ENCODE peak calls at places on chromosomes 5 and 9, in five cellular contexts. One of them, this sample, is unnamed.

GRCh38 chr5:59766394-59766793 is 127.1 kb downstream of the PDE4D start:
- DNase-seq in sigmoid colon: peak
- DNase-seq in GM12891: no peak
- DNase-seq in stomach: peak
- DNase-seq in spleen: no peak
- DNase-seq in this sample: peak

GRCh38 chr9:95071925-95072324 is 245.6 kb downstream of the FANCC start:
- DNase-seq in sigmoid colon: no peak
- DNase-seq in GM12891: no peak
- DNase-seq in stomach: no peak
- DNase-seq in spleen: no peak
- DNase-seq in this sample: no peak

GRCh38 chr9:15512889-15513288 is 2.1 kb upstream of the PSIP1 start:
- DNase-seq in sigmoid colon: no peak
- DNase-seq in GM12891: no peak
- DNase-seq in stomach: no peak
- DNase-seq in spleen: no peak
- DNase-seq in this sample: no peak

GRCh38 chr9:126149661-126150060 is 177.0 kb upstream of the MVB12B start:
- DNase-seq in sigmoid colon: no peak
- DNase-seq in GM12891: no peak
- DNase-seq in stomach: peak
- DNase-seq in spleen: peak
- DNase-seq in this sample: no peak

GRCh38 chr5:140358738-140359310 is 1.2 kb upstream of the SLC4A9 start:
- DNase-seq in sigmoid colon: no peak
- DNase-seq in GM12891: no peak
- DNase-seq in stomach: no peak
- DNase-seq in spleen: no peak
- DNase-seq in this sample: no peak

GRCh38 chr9:105066265-105066865 is 138.4 kb upstream of the ABCA1 start:
- DNase-seq in sigmoid colon: peak
- DNase-seq in GM12891: no peak
- DNase-seq in stomach: no peak
- DNase-seq in spleen: peak
- DNase-seq in this sample: no peak

GRCh38 chr5:154478224-154478565 is at the start of gene HAND1:
- DNase-seq in sigmoid colon: peak
- DNase-seq in GM12891: no peak
- DNase-seq in stomach: peak
- DNase-seq in spleen: no peak
- DNase-seq in this sample: no peak

GRCh38 chr5:17996002-17996401 is 361.7 kb downstream of the TAF11L14 start:
- DNase-seq in sigmoid colon: no peak
- DNase-seq in GM12891: no peak
- DNase-seq in stomach: no peak
- DNase-seq in spleen: no peak
- DNase-seq in this sample: no peak

GRCh38 chr5:133285583-133286021 is 233.8 kb downstream of the HSPA4 start:
- DNase-seq in sigmoid colon: no peak
- DNase-seq in GM12891: no peak
- DNase-seq in stomach: peak
- DNase-seq in spleen: no peak
- DNase-seq in this sample: no peak

GRCh38 chr9:87891754-87892153 is 9.1 kb downstream of the SPATA31E1 start:
- DNase-seq in sigmoid colon: no peak
- DNase-seq in GM12891: no peak
- DNase-seq in stomach: no peak
- DNase-seq in spleen: no peak
- DNase-seq in this sample: no peak

GRCh38 chr5:79416499-79416898 is 97.4 kb downstream of the HOMER1 start:
- DNase-seq in sigmoid colon: peak
- DNase-seq in GM12891: peak
- DNase-seq in stomach: no peak
- DNase-seq in spleen: no peak
- DNase-seq in this sample: no peak

GRCh38 chr9:95025213-95026170 is 292.0 kb downstream of the FANCC start:
- DNase-seq in sigmoid colon: peak
- DNase-seq in GM12891: no peak
- DNase-seq in stomach: peak
- DNase-seq in spleen: no peak
- DNase-seq in this sample: no peak

GRCh38 chr5:41414598-41414997 is 95.8 kb downstream of the PLCXD3 start:
- DNase-seq in sigmoid colon: peak
- DNase-seq in GM12891: no peak
- DNase-seq in stomach: no peak
- DNase-seq in spleen: no peak
- DNase-seq in this sample: no peak

GRCh38 chr5:34519489-34520220 is 136.5 kb upstream of the RAI14 start:
- DNase-seq in sigmoid colon: no peak
- DNase-seq in GM12891: no peak
- DNase-seq in stomach: no peak
- DNase-seq in spleen: no peak
- DNase-seq in this sample: no peak

GRCh38 chr5:112634796-112635195 is 102.9 kb upstream of the APC start:
- DNase-seq in sigmoid colon: no peak
- DNase-seq in GM12891: no peak
- DNase-seq in stomach: no peak
- DNase-seq in spleen: no peak
- DNase-seq in this sample: no peak

GRCh38 chr9:125423964-125424363 is 162.3 kb downstream of the GAPVD1 start:
- DNase-seq in sigmoid colon: no peak
- DNase-seq in GM12891: no peak
- DNase-seq in stomach: no peak
- DNase-seq in spleen: no peak
- DNase-seq in this sample: no peak

GRCh38 chr5:179275381-179275878 is 69.8 kb downstream of the ADAMTS2 start:
- DNase-seq in sigmoid colon: no peak
- DNase-seq in GM12891: no peak
- DNase-seq in stomach: no peak
- DNase-seq in spleen: no peak
- DNase-seq in this sample: no peak

GRCh38 chr9:137076636-137077009 is 694 bp upstream of the UAP1L1 start:
- DNase-seq in sigmoid colon: no peak
- DNase-seq in GM12891: no peak
- DNase-seq in stomach: no peak
- DNase-seq in spleen: no peak
- DNase-seq in this sample: no peak

GRCh38 chr9:137077758-137078693 is 709 bp downstream of the UAP1L1 start:
- DNase-seq in sigmoid colon: peak
- DNase-seq in GM12891: no peak
- DNase-seq in stomach: no peak
- DNase-seq in spleen: peak
- DNase-seq in this sample: no peak

GRCh38 chr9:137075275-137075775 is 2.0 kb upstream of the UAP1L1 start:
- DNase-seq in sigmoid colon: no peak
- DNase-seq in GM12891: no peak
- DNase-seq in stomach: no peak
- DNase-seq in spleen: no peak
- DNase-seq in this sample: no peak

GRCh38 chr9:137078701-137079400 is 1.5 kb downstream of the UAP1L1 start:
- DNase-seq in sigmoid colon: peak
- DNase-seq in GM12891: no peak
- DNase-seq in stomach: no peak
- DNase-seq in spleen: no peak
- DNase-seq in this sample: no peak

DNA sequence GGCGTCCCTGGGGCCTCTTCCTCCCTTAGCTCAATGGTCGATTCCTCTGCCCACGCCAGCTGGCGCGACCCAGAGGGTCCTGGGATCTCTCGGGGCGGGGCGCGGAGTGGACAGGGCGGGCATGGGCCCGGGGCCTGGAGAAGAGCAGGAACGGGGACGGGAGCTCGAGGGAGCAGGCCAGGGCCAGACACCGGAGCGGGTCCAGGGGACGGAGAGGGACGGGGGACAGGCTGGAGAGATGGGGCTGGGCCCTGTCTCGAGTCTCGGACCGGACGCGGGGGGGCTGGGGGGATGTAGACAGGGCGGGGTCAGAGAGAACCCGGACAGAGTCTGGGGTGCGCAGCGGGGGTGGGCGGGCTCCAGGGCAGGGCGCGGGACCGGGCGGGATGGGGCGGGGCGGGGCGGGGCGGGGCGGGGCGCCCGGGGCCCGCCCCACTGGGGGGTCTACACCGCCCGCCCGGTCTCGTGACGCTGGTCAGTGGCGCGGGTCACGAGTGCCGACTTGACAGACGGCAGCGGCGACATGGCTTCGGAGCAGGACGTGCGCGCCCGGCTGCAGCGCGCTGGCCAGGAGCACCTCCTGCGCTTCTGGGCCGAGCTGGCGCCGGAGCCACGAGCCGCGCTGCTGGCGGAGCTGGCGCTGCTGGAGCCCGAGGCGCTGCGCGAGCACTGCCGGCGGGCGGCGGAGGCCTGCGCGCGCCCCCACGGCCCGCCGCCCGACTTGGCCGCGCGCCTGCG is at the start of gene UAP1L1:
- DNase-seq in sigmoid colon: peak
- DNase-seq in GM12891: peak
- DNase-seq in stomach: peak
- DNase-seq in spleen: peak
- DNase-seq in this sample: peak
- TF ChIP-seq POLR2A in sigmoid colon: no peak
- TF ChIP-seq POLR2A in GM12891: no peak
- TF ChIP-seq POLR2A in stomach: no peak
- TF ChIP-seq POLR2A in spleen: no peak
- TF ChIP-seq POLR2A in this sample: peak

DNA sequence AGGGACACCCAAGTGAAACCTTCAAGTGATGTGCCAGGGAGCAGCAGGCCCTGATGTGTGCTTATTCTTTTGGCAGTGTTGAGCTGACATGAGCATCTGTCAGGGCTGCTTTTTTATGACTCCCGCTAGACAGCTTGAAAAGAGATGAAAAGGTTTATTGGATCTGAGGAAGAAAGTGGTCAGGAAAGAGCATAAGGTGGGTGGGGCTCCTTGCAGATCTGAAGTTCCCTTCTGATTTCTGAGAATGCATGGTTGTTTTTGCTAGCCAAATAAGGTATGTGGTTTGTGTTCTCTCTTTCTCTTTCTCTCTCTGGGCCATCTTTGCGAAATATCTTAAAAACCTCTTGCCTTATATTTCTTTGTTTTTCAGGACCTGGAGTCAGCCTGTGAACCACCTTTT is 316.1 kb downstream of the DMRT2 start:
- DNase-seq in sigmoid colon: no peak
- DNase-seq in GM12891: no peak
- DNase-seq in stomach: no peak
- DNase-seq in spleen: no peak
- DNase-seq in this sample: no peak
- TF ChIP-seq POLR2AphosphoS5 in sigmoid colon: no peak
- TF ChIP-seq POLR2AphosphoS5 in GM12891: no peak
- TF ChIP-seq POLR2AphosphoS5 in stomach: no peak
- TF ChIP-seq POLR2AphosphoS5 in spleen: no peak
- TF ChIP-seq POLR2AphosphoS5 in this sample: no peak

GRCh38 chr9:122368642-122369041 is 2.2 kb upstream of the PTGS1 start:
- DNase-seq in sigmoid colon: no peak
- DNase-seq in GM12891: no peak
- DNase-seq in stomach: no peak
- DNase-seq in spleen: peak
- DNase-seq in this sample: no peak

GRCh38 chr9:122370303-122370702 is 521 bp upstream of the PTGS1 start:
- DNase-seq in sigmoid colon: no peak
- DNase-seq in GM12891: no peak
- DNase-seq in stomach: no peak
- DNase-seq in spleen: peak
- DNase-seq in this sample: no peak

GRCh38 chr9:122372856-122373845 is 2.3 kb downstream of the PTGS1 start:
- DNase-seq in sigmoid colon: peak
- DNase-seq in GM12891: no peak
- DNase-seq in stomach: no peak
- DNase-seq in spleen: peak
- DNase-seq in this sample: no peak

GRCh38 chr9:122371851-122372250 is 1.0 kb downstream of the PTGS1 start:
- DNase-seq in sigmoid colon: peak
- DNase-seq in GM12891: no peak
- DNase-seq in stomach: no peak
- DNase-seq in spleen: peak
- DNase-seq in this sample: no peak

GRCh38 chr9:122370869-122371467 is at the start of gene PTGS1:
- DNase-seq in sigmoid colon: peak
- DNase-seq in GM12891: peak
- DNase-seq in stomach: peak
- DNase-seq in spleen: peak
- DNase-seq in this sample: no peak
- TF ChIP-seq POLR2A in sigmoid colon: peak
- TF ChIP-seq POLR2A in GM12891: no peak
- TF ChIP-seq POLR2A in stomach: no peak
- TF ChIP-seq POLR2A in spleen: no peak
- TF ChIP-seq POLR2A in this sample: no peak

GRCh38 chr5:125409101-125409495 is 662.7 kb upstream of the ZNF608 start:
- DNase-seq in sigmoid colon: no peak
- DNase-seq in GM12891: no peak
- DNase-seq in stomach: no peak
- DNase-seq in spleen: no peak
- DNase-seq in this sample: no peak

GRCh38 chr5:125408582-125409069 is 662.2 kb upstream of the ZNF608 start:
- DNase-seq in sigmoid colon: no peak
- DNase-seq in GM12891: no peak
- DNase-seq in stomach: no peak
- DNase-seq in spleen: no peak
- DNase-seq in this sample: no peak

GRCh38 chr5:125410501-125411162 is 664.2 kb upstream of the ZNF608 start:
- DNase-seq in sigmoid colon: no peak
- DNase-seq in GM12891: no peak
- DNase-seq in stomach: no peak
- DNase-seq in spleen: no peak
- DNase-seq in this sample: no peak

GRCh38 chr5:125411163-125412050 is 665.0 kb upstream of the ZNF608 start:
- DNase-seq in sigmoid colon: peak
- DNase-seq in GM12891: no peak
- DNase-seq in stomach: peak
- DNase-seq in spleen: no peak
- DNase-seq in this sample: peak

DNA sequence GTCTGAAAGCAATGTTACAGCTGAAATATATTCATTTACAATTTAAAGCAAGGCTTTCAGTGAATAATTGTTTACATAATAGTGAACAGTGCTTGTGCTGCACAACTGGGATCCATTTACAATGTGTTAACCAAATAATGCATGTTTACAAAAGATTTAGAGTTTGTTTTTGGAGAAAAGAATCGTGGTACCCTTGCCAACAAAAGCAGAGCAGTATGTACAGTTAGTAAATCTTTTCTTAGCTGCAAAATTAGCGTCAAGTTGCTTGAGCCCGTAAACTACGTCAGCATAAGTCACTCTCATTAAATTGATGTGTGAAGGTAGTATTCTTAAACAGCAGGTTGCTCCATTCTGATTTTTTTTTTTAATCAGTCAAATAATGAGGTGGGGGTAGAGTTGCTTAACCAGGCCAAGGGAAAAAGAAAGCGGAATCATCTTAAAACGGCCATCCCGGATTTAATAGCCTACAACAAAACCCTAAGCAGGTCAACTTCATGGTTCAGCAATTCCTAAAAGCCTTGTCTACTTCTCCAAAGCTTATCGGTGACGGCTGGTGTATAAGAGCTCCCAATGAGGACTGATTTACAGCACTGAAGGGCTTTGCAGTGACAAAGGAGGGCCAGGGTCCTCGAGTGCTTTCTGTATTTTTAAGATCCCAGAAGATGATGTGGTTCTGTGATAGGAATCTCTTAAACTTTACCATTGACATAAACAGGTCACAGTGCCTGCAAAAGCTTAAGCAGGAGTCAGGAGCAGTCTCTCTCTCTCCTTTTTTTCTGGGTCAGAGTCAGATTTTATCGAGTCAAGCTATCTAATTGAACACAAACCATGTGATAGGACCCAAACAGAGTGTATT is 663.3 kb upstream of the ZNF608 start:
- DNase-seq in sigmoid colon: no peak
- DNase-seq in GM12891: no peak
- DNase-seq in stomach: no peak
- DNase-seq in spleen: no peak
- DNase-seq in this sample: peak
- TF ChIP-seq POLR2AphosphoS5 in sigmoid colon: no peak
- TF ChIP-seq POLR2AphosphoS5 in GM12891: no peak
- TF ChIP-seq POLR2AphosphoS5 in stomach: peak
- TF ChIP-seq POLR2AphosphoS5 in spleen: no peak
- TF ChIP-seq POLR2AphosphoS5 in this sample: no peak